ENCODE peak calls at places on chromosomes 7 and 10, in nine cellular contexts. H, L, U, B, T, G, R, N and C are unnamed samples.

GRCh38 chr10:88990528-88991160 is at the start of gene FAS:
- DNase-seq in H (peak; percentile 94), L (peak; percentile 56), U (peak; percentile 91), B (peak; percentile 73), T (peak; percentile 24), G (peak; percentile 79), R (peak; percentile 57), N (no peak), C (peak; percentile 73)

GRCh38 chr10:77892021-77892739 is 34.4 kb downstream of the DLG5 start:
- DNase-seq in H (no peak), L (no peak), U (no peak), B (peak; percentile 50), T (no peak), G (no peak), R (no peak), N (no peak), C (no peak)

GRCh38 chr7:159144756-159145543 is at the start of gene VIPR2:
- DNase-seq in H (no peak), L (no peak), U (no peak), B (peak; percentile 8), T (no peak), G (peak; percentile 56), R (no peak), N (no peak), C (peak; percentile 80)

GRCh38 chr7:15801565-15801964 is 115.1 kb upstream of the MEOX2 start:
- DNase-seq in H (no peak), L (no peak), U (no peak), B (peak; percentile 27), T (peak; percentile 2), G (no peak), R (peak; percentile 49), N (no peak), C (peak; percentile 31)

GRCh38 chr10:124306922-124307371 is 111.8 kb downstream of the OAT start:
- DNase-seq in H (no peak), L (no peak), U (peak; percentile 44), B (peak; percentile 41), T (no peak), G (no peak), R (no peak), N (no peak), C (peak; percentile 76)

GRCh38 chr10:71644307-71645180 is 75.0 kb downstream of the C10orf105 start:
- DNase-seq in H (no peak), L (no peak), U (no peak), B (no peak), T (no peak), G (no peak), R (no peak), N (no peak), C (no peak)

GRCh38 chr7:28550580-28551205 is 138.4 kb downstream of the CREB5 start:
- DNase-seq in H (no peak), L (no peak), U (no peak), B (no peak), T (no peak), G (no peak), R (no peak), N (no peak), C (no peak)

GRCh38 chr7:44998153-44998871 is 1.7 kb upstream of the CCM2 start:
- DNase-seq in H (no peak), L (no peak), U (peak; percentile 59), B (no peak), T (no peak), G (no peak), R (no peak), N (no peak), C (no peak)

GRCh38 chr10:6232225-6232807 is 29.6 kb downstream of the PFKFB3 start:
- DNase-seq in H (peak; percentile 38), L (no peak), U (no peak), B (no peak), T (no peak), G (no peak), R (no peak), N (no peak), C (no peak)

GRCh38 chr7:134403062-134403461 is 55.8 kb downstream of the AKR1B1 start:
- DNase-seq in H (no peak), L (no peak), U (no peak), B (no peak), T (no peak), G (no peak), R (no peak), N (no peak), C (no peak)

GRCh38 chr7:82362129-82362528 is 81.4 kb downstream of the CACNA2D1 start:
- DNase-seq in H (no peak), L (no peak), U (no peak), B (no peak), T (no peak), G (no peak), R (peak; percentile 86), N (no peak), C (no peak)

GRCh38 chr10:95181731-95182130 is 12.3 kb upstream of the ACSM6 start:
- DNase-seq in H (no peak), L (no peak), U (no peak), B (no peak), T (no peak), G (no peak), R (peak; percentile 61), N (no peak), C (no peak)

GRCh38 chr7:128827971-128828711 is 2.1 kb upstream of the FLNC start:
- DNase-seq in H (no peak), L (peak; percentile 34), U (no peak), B (no peak), T (peak; percentile 87), G (peak; percentile 74), R (peak; percentile 88), N (no peak), C (no peak)

GRCh38 chr10:83806716-83807115 is 332.6 kb upstream of the GHITM start:
- DNase-seq in H (no peak), L (no peak), U (no peak), B (no peak), T (no peak), G (no peak), R (no peak), N (no peak), C (no peak)

GRCh38 chr10:50310560-50311174 is 59.4 kb upstream of the ASAH2 start:
- DNase-seq in H (no peak), L (peak; percentile 18), U (peak; percentile 43), B (peak; percentile 11), T (no peak), G (no peak), R (no peak), N (peak; percentile 73), C (no peak)

GRCh38 chr7:53740971-53741370 is 705.5 kb downstream of the POM121L12 start:
- DNase-seq in H (no peak), L (no peak), U (no peak), B (no peak), T (no peak), G (no peak), R (no peak), N (no peak), C (no peak)

DNA sequence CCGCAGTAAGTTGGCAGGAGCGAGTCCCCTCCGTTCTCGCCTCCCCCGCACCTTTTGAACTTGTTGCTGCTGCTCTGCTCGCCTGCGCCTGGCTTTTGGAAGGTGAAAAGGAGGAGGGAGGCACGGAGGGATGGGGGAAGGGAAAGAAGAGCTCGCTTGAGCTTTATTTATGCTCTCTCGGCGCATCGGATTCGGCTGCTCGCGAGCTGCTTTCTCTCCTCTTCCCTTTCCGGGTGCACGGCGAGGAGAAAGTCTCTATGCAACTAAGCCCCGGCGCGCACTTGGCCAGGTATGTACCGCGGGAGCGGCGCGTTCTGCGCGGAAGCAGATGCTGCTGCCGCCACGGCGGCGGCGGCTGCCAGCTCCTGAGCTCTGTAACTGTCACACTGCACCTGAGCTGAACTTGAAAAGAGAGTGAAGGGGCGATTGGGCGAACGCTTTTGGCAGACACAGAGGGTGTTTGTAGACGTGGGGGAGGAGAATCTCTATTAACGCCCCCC is 551 bp downstream of the KCND2 start:
- DNase-seq in H (peak; percentile 53), L (no peak), U (peak; percentile 15), B (peak; percentile 22), T (no peak), G (peak; percentile 63), R (no peak), N (no peak), C (peak; percentile 84)
- TF ChIP-seq POLR2A in H (no peak), L (no peak), U (no peak), B (no peak), T (no peak), G (no peak), R (no peak), N (no peak), C (no peak)

DNA sequence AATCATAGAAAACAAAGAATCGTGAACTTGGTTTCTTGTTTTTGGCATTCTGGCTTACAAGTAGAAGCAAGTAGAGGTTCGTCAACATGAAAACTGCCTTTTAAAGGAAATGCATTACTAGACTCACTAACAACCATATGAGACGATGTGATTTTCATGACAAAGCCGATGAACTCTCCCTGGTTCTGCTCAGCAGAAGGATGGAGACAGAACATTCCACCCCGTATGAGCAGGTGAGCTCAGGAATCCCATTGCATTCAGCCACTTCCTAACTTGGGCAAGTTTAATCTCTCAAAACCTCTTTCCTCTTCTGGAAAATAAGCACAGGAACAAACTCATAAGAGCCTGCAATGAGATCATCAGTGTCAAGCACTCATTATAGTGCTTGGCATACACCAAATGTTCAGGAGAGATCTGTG is 57.4 kb upstream of the SVIL start:
- DNase-seq in H (no peak), L (no peak), U (no peak), B (no peak), T (no peak), G (no peak), R (peak; percentile 35), N (no peak), C (no peak)
- H3K4me3 ChIP-seq in H (no peak overlapping the region), L (no peak overlapping the region), U (no peak overlapping the region), B (no peak overlapping the region), T (peak overlapping the region; percentile 3), G (peak overlapping the region; percentile 5), R (no peak overlapping the region), N (no peak overlapping the region), C (no peak overlapping the region)

DNA sequence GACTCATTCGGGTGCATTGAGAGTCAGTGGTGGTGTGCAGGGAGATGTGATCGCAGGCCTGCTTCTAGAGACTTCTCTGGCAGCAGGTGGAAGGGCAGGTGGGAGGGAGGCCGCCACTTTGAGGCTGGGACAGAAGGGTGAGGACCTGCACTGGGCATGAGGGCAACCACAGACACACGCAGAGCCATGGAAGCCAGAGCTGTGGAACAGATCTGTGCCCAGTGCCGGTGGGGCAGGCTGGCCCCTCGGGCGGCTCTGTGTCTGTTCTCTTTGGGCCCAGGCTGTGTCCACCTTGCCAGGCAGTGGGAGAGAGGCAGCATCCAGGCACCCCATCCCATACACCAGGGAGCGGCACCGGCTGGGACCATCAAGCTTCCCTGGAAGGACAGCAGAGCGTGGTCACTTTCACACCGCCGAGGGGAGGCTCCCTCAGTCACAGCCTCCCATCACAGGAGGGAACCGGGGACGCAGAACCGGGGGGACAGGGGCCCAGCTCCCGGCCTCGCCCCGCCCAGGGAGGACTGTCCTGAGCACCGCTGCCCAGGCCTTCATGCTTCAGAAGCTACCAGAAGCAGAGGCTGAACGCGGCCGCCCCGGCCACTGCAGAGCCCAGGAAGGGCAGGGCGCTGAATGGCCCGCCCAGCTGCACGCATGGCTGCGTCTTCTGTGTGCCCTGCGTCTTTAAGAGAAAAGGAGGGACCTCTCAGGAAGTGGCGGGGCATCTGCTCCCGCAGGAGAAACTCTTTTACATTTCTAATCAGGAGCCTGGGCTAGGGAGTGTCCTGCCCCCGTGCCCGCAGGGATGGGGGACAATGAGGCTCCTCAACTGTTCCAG is 32.1 kb downstream of the EN2 start:
- DNase-seq in H (no peak), L (no peak), U (no peak), B (no peak), T (no peak), G (no peak), R (no peak), N (no peak), C (peak; percentile 81)
- TF ChIP-seq POLR2A in H (no peak), L (no peak), U (no peak), B (no peak), T (no peak), G (no peak), R (no peak), N (no peak), C (no peak)

GRCh38 chr7:150420987-150421674 is 29.3 kb upstream of the GIMAP8 start:
- DNase-seq in H (peak; percentile 85), L (peak; percentile 77), U (peak; percentile 90), B (peak; percentile 85), T (peak; percentile 57), G (peak; percentile 81), R (peak; percentile 58), N (peak; percentile 94), C (peak; percentile 73)
- H3K4me3 ChIP-seq in H (no peak overlapping the region), L (no peak overlapping the region), U (peak overlapping the region; percentile 16), B (no peak overlapping the region), T (no peak overlapping the region), G (no peak overlapping the region), R (no peak overlapping the region), N (no peak overlapping the region), C (no peak overlapping the region)